ENCODE peak calls at places on chromosomes 2 and 18, in five cellular contexts. X is tibial nerve, A is heart left ventricle, P is gastrocnemius medialis, H is HCT116. C is an unnamed sample.

GRCh38 chr18:78981652-78981955 is 2.0 kb downstream of the SALL3 start:
- DNase-seq in A (no peak), X (no peak), H (no peak), P (no peak), C (no peak)

GRCh38 chr18:35730738-35731370 is 149.3 kb downstream of the GALNT1 start:
- DNase-seq in P (no peak), A (no peak), X (no peak), H (no peak), C (no peak)

GRCh38 chr2:189152476-189152875 is 27.1 kb downstream of the COL5A2 start:
- DNase-seq in H (no peak), A (no peak), P (no peak), X (peak), C (no peak)

GRCh38 chr2:217890445-217890844 is 112.3 kb downstream of the TNS1 start:
- DNase-seq in X (no peak), P (peak), A (no peak), H (no peak), C (no peak)

GRCh38 chr2:174740718-174741117 is 23.6 kb downstream of the CHRNA1 start:
- DNase-seq in P (no peak), H (no peak), A (no peak), X (no peak), C (no peak)

GRCh38 chr2:135657806-135658582 is 83.7 kb upstream of the UBXN4 start:
- DNase-seq in X (no peak), A (no peak), P (no peak), H (no peak), C (no peak)

GRCh38 chr2:47075361-47076125 is 79.6 kb downstream of the STPG4 start:
- DNase-seq in P (no peak), X (no peak), H (no peak), A (no peak), C (no peak)

GRCh38 chr2:203672856-203673255 is 33.6 kb upstream of the CD28 start:
- DNase-seq in H (no peak), P (no peak), A (no peak), X (no peak), C (no peak)

GRCh38 chr2:203673933-203674332 is 32.5 kb upstream of the CD28 start:
- DNase-seq in P (peak), X (no peak), H (no peak), A (no peak), C (peak)

GRCh38 chr2:100791294-100791935 is 28.5 kb upstream of the NPAS2 start:
- DNase-seq in A (no peak), X (no peak), P (no peak), H (no peak), C (no peak)

GRCh38 chr2:74659462-74659861 is 5.4 kb downstream of the SEMA4F start:
- DNase-seq in X (no peak), A (no peak), H (no peak), P (no peak), C (no peak)

GRCh38 chr2:170462433-170463205 is 252.5 kb upstream of the SP5 start:
- DNase-seq in A (no peak), X (no peak), H (no peak), P (no peak), C (no peak)

GRCh38 chr2:187230088-187230487 is 218.0 kb downstream of the CALCRL start:
- DNase-seq in A (no peak), X (no peak), H (no peak), P (no peak), C (no peak)

GRCh38 chr18:67597759-67598158 is 81.2 kb upstream of the DSEL start:
- DNase-seq in H (no peak), P (no peak), X (no peak), A (no peak), C (no peak)

GRCh38 chr2:29066989-29067605 is 7.2 kb downstream of the PCARE start:
- DNase-seq in P (no peak), H (no peak), A (no peak), X (no peak), C (peak)

GRCh38 chr2:18536100-18536499 is 24.4 kb downstream of the RDH14 start:
- DNase-seq in A (no peak), H (no peak), X (no peak), P (no peak), C (no peak)

GRCh38 chr18:47120428-47120827 is 29.9 kb downstream of the HDHD2 start:
- DNase-seq in P (no peak), X (no peak), A (no peak), H (no peak), C (no peak)

GRCh38 chr2:193332938-193333337 is 1138.2 kb upstream of the TMEFF2 start:
- DNase-seq in H (no peak), P (no peak), X (no peak), A (no peak), C (no peak)

GRCh38 chr2:205768815-205769493 is 86.7 kb downstream of the NRP2 start:
- DNase-seq in A (no peak), X (no peak), H (no peak), P (no peak), C (no peak)

GRCh38 chr2:135490381-135490780 is 40.6 kb downstream of the ZRANB3 start:
- DNase-seq in X (no peak), P (no peak), H (no peak), A (no peak), C (no peak)

GRCh38 chr2:128513416-128514283 is 195.0 kb upstream of the HS6ST1 start:
- DNase-seq in A (peak), X (no peak), P (peak), H (no peak), C (no peak)

GRCh38 chr2:231725476-231725875 is 17.2 kb downstream of the PTMA start:
- DNase-seq in P (no peak), A (no peak), H (no peak), X (no peak), C (no peak)

GRCh38 chr2:191612496-191612895 is 65.4 kb upstream of the NABP1 start:
- DNase-seq in A (no peak), H (no peak), X (no peak), P (no peak), C (no peak)

GRCh38 chr2:79936715-79937114 is 367.8 kb downstream of the LRRTM1 start:
- DNase-seq in P (no peak), X (no peak), A (no peak), H (no peak), C (no peak)

GRCh38 chr18:59514193-59514592 is 155.1 kb upstream of the LMAN1 start:
- DNase-seq in X (peak), P (peak), H (no peak), A (peak), C (peak)

GRCh38 chr2:185644828-185645227 is 93.8 kb upstream of the FSIP2 start:
- DNase-seq in X (no peak), H (no peak), A (no peak), P (no peak), C (no peak)

GRCh38 chr2:134195341-134195740 is 58.5 kb upstream of the MGAT5 start:
- DNase-seq in P (no peak), A (no peak), H (no peak), X (no peak), C (no peak)

GRCh38 chr2:10080536-10081304 is 509 bp upstream of the CYS1 start:
- DNase-seq in X (no peak), P (no peak), H (no peak), A (no peak), C (no peak)

GRCh38 chr2:191036365-191036764 is 22.4 kb upstream of the STAT1 start:
- DNase-seq in P (no peak), H (no peak), X (no peak), A (no peak), C (no peak)

GRCh38 chr2:235394278-235394828 is 99.5 kb upstream of the AGAP1 start:
- DNase-seq in P (no peak), H (peak), X (no peak), A (no peak), C (no peak)

GRCh38 chr2:85390941-85391669 is 19.1 kb downstream of the CAPG start:
- DNase-seq in A (peak), X (no peak), P (peak), H (peak), C (no peak)

GRCh38 chr2:111716901-111717635 is 166.9 kb downstream of the ANAPC1 start:
- DNase-seq in A (no peak), X (no peak), H (no peak), P (no peak), C (no peak)

GRCh38 chr18:52216686-52217085 is 123.3 kb upstream of the DCC start:
- DNase-seq in P (no peak), A (no peak), H (no peak), X (no peak), C (no peak)

GRCh38 chr2:82740527-82740926 is 1718.6 kb downstream of the SUCLG1 start:
- DNase-seq in A (no peak), P (no peak), X (no peak), H (no peak), C (no peak)

GRCh38 chr18:67410075-67410474 is 106.4 kb downstream of the DSEL start:
- DNase-seq in H (no peak), A (no peak), X (no peak), P (no peak), C (no peak)

GRCh38 chr2:71599038-71599437 is 145.7 kb downstream of the DYSF start:
- DNase-seq in X (no peak), A (no peak), H (no peak), P (no peak), C (no peak)

GRCh38 chr2:97911210-97911921 is 84.4 kb downstream of the TMEM131 start:
- DNase-seq in P (no peak), H (no peak), A (no peak), X (no peak), C (no peak)

GRCh38 chr2:201656102-201656501 is 12.8 kb upstream of the TMEM237 start:
- DNase-seq in X (no peak), P (no peak), H (no peak), A (no peak), C (no peak)
- TF ChIP-seq POLR2A in X (no peak), P (no peak), H (no peak), A (no peak), C (no peak)

DNA sequence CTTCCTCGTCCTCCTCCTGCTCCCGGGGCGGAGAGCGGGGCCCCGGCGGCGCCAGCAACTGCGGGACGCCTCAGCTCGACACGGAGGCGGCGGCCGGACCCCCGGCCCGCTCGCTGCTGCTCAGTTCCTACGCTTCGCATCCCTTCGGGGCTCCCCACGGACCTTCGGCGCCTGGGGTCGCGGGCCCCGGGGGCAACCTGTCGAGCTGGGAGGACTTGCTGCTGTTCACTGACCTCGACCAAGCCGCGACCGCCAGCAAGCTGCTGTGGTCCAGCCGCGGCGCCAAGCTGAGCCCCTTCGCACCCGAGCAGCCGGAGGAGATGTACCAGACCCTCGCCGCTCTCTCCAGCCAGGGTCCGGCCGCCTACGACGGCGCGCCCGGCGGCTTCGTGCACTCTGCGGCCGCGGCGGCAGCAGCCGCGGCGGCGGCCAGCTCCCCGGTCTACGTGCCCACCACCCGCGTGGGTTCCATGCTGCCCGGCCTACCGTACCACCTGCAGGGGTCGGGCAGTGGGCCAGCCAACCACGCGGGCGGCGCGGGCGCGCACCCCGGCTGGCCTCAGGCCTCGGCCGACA is 2.0 kb downstream of the GATA6 start:
- DNase-seq in X (no peak), H (no peak), P (no peak), A (no peak), C (no peak)
- TF ChIP-seq POLR2A in X (no peak), H (no peak), P (no peak), A (no peak), C (no peak)

GRCh38 chr2:69177785-69178636 is 165.0 kb downstream of the ANTXR1 start:
- DNase-seq in X (peak), H (peak), A (peak), P (peak), C (peak)
- TF ChIP-seq POLR2A in X (peak), H (no peak), A (no peak), P (peak), C (no peak)

GRCh38 chr2:45992021-45992745 is 305.0 kb upstream of the EPAS1 start:
- DNase-seq in X (no peak), H (no peak), P (peak), A (no peak), C (peak)
- TF ChIP-seq POLR2A in X (no peak), H (no peak), P (no peak), A (no peak), C (no peak)

GRCh38 chr2:120254178-120254577 is 1.5 kb downstream of the RALB start:
- DNase-seq in H (no peak), A (no peak), X (no peak), P (no peak), C (no peak)

GRCh38 chr2:120251077-120251476 is 1.6 kb upstream of the RALB start:
- DNase-seq in X (no peak), A (no peak), P (no peak), H (no peak), C (no peak)

GRCh38 chr2:120253021-120253882 is 600 bp downstream of the RALB start:
- DNase-seq in X (peak), H (no peak), P (peak), A (peak), C (peak)

GRCh38 chr2:120251863-120252206 is 817 bp upstream of the RALB start:
- DNase-seq in A (no peak), P (no peak), X (no peak), H (no peak), C (no peak)

DNA sequence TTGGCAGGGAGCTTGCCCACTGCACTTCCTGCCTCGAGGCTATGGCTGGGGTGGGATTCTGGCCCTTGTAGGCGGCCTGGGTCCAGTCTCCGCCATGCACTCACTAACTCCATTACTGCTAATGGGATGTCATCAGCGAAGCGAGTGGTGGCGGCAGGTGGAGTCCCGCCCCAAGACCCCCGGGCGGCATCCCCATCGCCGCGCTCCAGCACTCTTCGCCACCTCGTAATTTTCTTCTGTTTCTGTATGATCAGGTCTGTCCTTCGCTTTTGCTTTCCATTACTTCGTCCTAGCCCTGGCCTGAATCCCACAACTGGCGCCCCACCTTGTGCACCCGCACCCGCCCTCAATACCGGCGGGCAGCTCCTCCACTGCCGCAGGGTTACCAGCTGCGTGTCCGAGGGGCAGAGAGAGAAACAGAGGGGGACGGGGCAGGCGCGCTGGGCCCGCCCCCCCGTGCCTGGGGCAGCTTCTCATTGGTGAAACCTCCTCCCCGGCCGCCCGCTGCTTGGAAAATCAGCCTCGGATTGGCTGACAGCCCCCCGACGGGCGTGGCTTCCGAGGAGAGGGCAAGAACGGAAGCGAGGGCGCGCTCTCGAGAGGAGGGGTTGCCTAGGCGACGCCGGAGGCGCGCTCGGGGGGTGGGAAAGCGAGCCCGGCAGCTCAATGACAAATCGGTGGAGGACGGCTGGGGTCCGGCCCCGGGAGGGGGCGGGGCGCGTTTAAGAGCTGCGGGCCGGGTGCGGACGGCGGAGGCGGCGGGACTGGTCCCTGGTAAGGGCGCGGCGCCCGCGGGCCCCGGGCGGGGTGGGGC is at the start of gene RALB:
- DNase-seq in P (peak), X (peak), A (peak), H (peak), C (peak)
- TF ChIP-seq POLR2A in P (peak), X (peak), A (no peak), H (peak), C (no peak)

DNA sequence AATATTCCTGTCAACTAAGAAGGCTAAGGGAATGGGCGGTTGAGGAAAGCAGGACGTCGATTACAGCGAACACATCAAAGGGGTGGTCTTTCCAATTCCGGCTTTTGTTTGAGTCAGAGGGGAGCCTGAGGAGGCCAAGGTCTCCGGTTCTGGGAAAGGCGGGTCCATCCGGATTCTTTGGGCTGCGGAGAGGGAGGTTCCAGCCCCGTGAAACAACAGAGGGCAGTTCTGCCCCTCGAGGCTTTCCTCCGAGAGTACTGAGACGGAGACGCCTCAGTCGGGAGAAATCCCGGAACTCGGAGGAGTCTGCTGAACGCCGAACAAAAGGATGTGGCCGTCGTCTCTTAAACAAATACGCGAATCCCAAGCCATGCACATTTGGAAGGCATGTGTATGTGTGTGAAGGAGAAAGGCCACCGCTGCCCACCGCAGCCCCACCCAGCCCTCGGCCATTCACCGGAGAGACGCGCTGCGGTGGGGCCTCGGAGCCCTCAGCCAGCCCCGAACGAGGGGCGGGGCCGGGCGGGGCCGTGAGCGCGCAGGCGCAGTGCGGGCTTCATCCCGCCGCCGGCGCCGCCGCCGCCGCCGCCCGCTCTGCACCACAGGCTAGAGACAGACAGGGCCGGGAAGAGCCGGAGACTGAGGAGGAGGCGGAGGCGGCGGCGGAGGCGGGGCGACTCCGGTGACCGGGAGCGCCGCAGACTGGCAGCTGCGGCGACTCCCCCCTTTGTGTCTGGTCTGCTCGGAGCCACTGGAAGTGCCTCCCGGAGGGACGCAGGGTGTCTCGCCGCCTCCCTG is at the start of gene BMPR2:
- DNase-seq in P (peak), A (peak), X (peak), H (peak), C (peak)
- TF ChIP-seq POLR2A in P (peak), A (no peak), X (peak), H (peak), C (no peak)

GRCh38 chr2:240649331-240649730 is 24.1 kb downstream of the GPR35 start:
- DNase-seq in P (no peak), H (no peak), A (no peak), X (no peak), C (peak)

GRCh38 chr2:240648155-240648649 is 22.9 kb downstream of the GPR35 start:
- DNase-seq in H (no peak), X (no peak), P (no peak), A (no peak), C (peak)

GRCh38 chr2:240647503-240648154 is 22.3 kb downstream of the GPR35 start:
- DNase-seq in P (no peak), X (no peak), H (no peak), A (peak), C (peak)

GRCh38 chr2:240650254-240650965 is 25.1 kb downstream of the GPR35 start:
- DNase-seq in P (no peak), H (no peak), A (peak), X (no peak), C (peak)

GRCh38 chr2:240648650-240649275 is 23.5 kb downstream of the GPR35 start:
- DNase-seq in A (no peak), P (no peak), X (no peak), H (no peak), C (peak)
- TF ChIP-seq POLR2A in A (no peak), P (no peak), X (no peak), H (no peak), C (no peak)

C was measured in lower leg skin.